ENCODE peak calls at places on chromosomes 3 and 15, in six cellular contexts. D is endothelial cell, Y is HFF-Myc, P is Panc1, Z is fibroblast of mammary gland, W is OCI-LY7. K is an unnamed sample.

GRCh38 chr15:93087825-93088199 is 1.2 kb downstream of the RGMA start:
- DNase-seq in D (peak; percentile 79), Y (peak; percentile 17), P (peak; percentile 33), Z (peak; percentile 58), W (peak; percentile 57), K (peak; percentile 82)

GRCh38 chr15:92809880-92810361 is 90.2 kb upstream of the CHD2 start:
- DNase-seq in D (peak; percentile 34), Y (no peak), P (no peak), Z (peak; percentile 49), W (peak; percentile 91), K (peak; percentile 61)

GRCh38 chr3:159186581-159186980 is 384.7 kb downstream of the MFSD1 start:
- DNase-seq in D (no peak), Y (no peak), P (no peak), Z (no peak), W (no peak), K (no peak)

GRCh38 chr15:60760646-60761504 is 281.9 kb upstream of the ICE2 start:
- DNase-seq in D (no peak), Y (no peak), P (no peak), Z (peak; percentile 84), W (no peak), K (peak; percentile 17)

GRCh38 chr3:183360971-183361624 is 67.3 kb downstream of the MCF2L2 start:
- DNase-seq in D (no peak), Y (no peak), P (no peak), Z (no peak), W (no peak), K (no peak)

GRCh38 chr3:156149781-156150375 is 29.5 kb downstream of the KCNAB1 start:
- DNase-seq in D (no peak), Y (no peak), P (no peak), Z (no peak), W (no peak), K (no peak)

GRCh38 chr3:121431717-121432517 is 113.9 kb downstream of the POLQ start:
- DNase-seq in D (no peak), Y (peak; percentile 11), P (no peak), Z (peak; percentile 64), W (peak; percentile 78), K (peak; percentile 58)

GRCh38 chr3:78900426-78900825 is 867.4 kb downstream of the ROBO1 start:
- DNase-seq in D (no peak), Y (no peak), P (no peak), Z (no peak), W (no peak), K (no peak)

GRCh38 chr3:38154625-38155255 is 10.6 kb upstream of the OXSR1 start:
- DNase-seq in D (no peak), Y (no peak), P (no peak), Z (no peak), W (no peak), K (no peak)

GRCh38 chr15:70792171-70792573 is 28.8 kb upstream of the UACA start:
- DNase-seq in D (no peak), Y (no peak), P (peak; percentile 77), Z (peak; percentile 83), W (no peak), K (no peak)

GRCh38 chr3:148214695-148215094 is 483.0 kb upstream of the AGTR1 start:
- DNase-seq in D (no peak), Y (no peak), P (no peak), Z (no peak), W (no peak), K (no peak)

GRCh38 chr3:48747703-48748102 is 30.7 kb upstream of the IP6K2 start:
- DNase-seq in D (no peak), Y (no peak), P (no peak), Z (no peak), W (no peak), K (no peak)

GRCh38 chr3:126153695-126154360 is 26.6 kb downstream of the ALDH1L1 start:
- DNase-seq in D (no peak), Y (no peak), P (no peak), Z (no peak), W (no peak), K (no peak)

GRCh38 chr3:14989943-14990753 is 42.8 kb downstream of the NR2C2 start:
- DNase-seq in D (no peak), Y (no peak), P (no peak), Z (peak; percentile 20), W (no peak), K (no peak)

GRCh38 chr15:38861108-38861507 is 296.5 kb upstream of the RASGRP1 start:
- DNase-seq in D (no peak), Y (no peak), P (no peak), Z (no peak), W (no peak), K (no peak)

GRCh38 chr15:38862104-38862503 is 297.5 kb upstream of the RASGRP1 start:
- DNase-seq in D (no peak), Y (no peak), P (no peak), Z (no peak), W (no peak), K (no peak)

GRCh38 chr15:38864827-38865604 is 300.4 kb upstream of the RASGRP1 start:
- DNase-seq in D (no peak), Y (no peak), P (no peak), Z (peak; percentile 100), W (no peak), K (no peak)

GRCh38 chr15:38863381-38863780 is 298.8 kb upstream of the RASGRP1 start:
- DNase-seq in D (no peak), Y (no peak), P (no peak), Z (no peak), W (no peak), K (no peak)

GRCh38 chr15:38864122-38864521 is 299.5 kb upstream of the RASGRP1 start:
- DNase-seq in D (no peak), Y (no peak), P (no peak), Z (no peak), W (no peak), K (peak; percentile 4)
- TF ChIP-seq CTCF in D (no peak), Y (peak; percentile 16), P (peak; percentile 18), Z (peak; percentile 17), W (peak; percentile 22), K (no peak)

GRCh38 chr15:24865300-24865699 is 89.5 kb upstream of the SNRPN start:
- DNase-seq in D (no peak), Y (no peak), P (no peak), Z (no peak), W (no peak), K (no peak)
- TF ChIP-seq CTCF in D (no peak), Y (no peak), P (no peak), Z (no peak), W (no peak), K (no peak)

DNA sequence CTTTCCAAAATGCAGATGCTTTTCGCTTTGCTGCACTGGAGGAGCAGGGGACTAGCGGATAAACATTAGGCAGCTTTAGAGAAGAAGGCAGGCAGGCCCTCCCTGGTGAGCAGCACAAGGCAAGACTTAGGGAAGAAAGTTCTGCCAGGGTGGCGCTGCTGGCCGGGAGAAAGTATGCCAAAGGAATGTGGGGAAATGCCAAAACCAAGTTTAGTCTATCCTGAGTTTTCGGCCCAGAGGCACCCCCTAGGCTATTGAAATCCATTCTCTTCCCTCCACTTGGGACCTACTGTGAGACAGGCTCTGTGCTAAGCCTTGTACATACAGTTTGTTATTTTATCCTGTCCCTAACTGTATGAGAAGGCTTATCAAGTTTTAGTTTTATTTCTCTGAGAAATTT is 9.2 kb downstream of the SHC4 start:
- DNase-seq in D (no peak), Y (no peak), P (no peak), Z (no peak), W (no peak), K (no peak)
- TF ChIP-seq CTCF in D (no peak), Y (no peak), P (no peak), Z (no peak), W (no peak), K (no peak)

DNA sequence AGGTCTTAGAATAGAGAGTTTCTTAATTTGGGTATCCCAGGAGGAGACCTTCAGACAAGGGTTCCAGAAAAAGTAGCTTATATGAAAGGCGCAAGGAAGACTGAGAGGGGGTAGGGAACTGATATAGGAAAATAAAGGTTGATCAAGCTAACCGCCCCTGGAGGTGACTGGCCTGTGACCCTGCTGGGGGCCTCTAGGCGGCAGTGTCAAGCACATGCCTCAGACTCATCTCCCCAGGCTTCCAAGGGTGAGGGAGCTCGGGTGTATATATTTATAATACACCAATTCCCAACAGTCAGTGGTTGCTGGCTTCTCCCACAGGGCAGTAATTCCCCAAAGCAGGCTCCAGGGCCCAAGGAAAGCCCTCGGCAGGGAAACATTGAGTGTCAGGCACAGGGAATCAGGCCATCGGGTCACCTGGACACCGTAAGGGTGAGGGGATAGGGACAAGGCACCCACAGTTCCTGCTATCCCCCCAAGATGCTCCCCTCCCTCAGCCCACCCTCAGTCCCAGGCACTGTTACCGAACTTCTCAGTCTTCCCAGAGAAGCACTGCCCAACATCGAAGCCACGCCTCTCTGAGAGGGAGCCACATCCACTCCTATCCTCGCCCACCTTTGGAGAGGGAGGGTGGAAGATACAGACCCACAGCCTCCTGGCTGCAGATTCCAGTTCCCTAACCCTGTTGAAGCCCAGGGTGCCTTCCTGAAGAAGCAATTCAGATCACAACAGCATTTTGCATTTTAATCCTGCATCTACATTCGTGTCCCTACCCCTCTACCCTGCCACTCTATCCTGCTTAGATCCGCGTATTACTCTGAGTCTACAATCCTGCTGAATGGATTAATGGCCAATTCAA is 19.5 kb upstream of the CAV3 start:
- DNase-seq in D (peak; percentile 58), Y (no peak), P (no peak), Z (no peak), W (peak; percentile 10), K (peak; percentile 10)
- TF ChIP-seq CTCF in D (peak; percentile 42), Y (peak; percentile 41), P (peak; percentile 47), Z (peak; percentile 51), W (peak; percentile 75), K (peak; percentile 23)

DNA sequence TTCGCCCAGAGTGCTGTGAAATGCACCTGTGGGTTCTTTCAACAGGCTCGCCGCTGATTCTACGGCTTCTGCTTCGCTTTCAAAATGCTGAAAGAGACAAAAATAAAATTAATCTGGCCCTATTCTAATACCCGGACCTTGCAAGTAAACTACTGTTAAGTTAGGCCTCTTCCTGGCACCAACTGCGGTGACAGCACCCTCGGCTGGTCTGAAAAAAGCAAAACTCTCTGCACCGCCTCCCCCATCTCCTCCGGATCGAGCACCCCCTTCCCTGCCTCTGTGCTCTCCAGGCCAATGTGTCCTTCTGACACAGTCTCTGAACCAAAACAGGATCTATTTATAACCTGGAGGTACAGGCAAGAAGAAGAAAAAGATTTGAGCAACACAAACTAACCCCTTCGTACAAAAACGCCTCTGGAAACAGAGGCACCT is 1.1 kb downstream of the ATOSA start:
- DNase-seq in D (peak; percentile 29), Y (peak; percentile 19), P (peak; percentile 60), Z (peak; percentile 69), W (peak; percentile 76), K (peak; percentile 80)
- TF ChIP-seq CTCF in D (no peak), Y (no peak), P (peak; percentile 58), Z (peak; percentile 14), W (peak; percentile 70), K (no peak)

GRCh38 chr3:117817103-117817502 is 1107.5 kb downstream of the TUSC7 start:
- DNase-seq in D (no peak), Y (no peak), P (no peak), Z (no peak), W (no peak), K (no peak)
- TF ChIP-seq CTCF in D (no peak), Y (no peak), P (no peak), Z (no peak), W (no peak), K (no peak)

K was measured in activated CD8-positive, alpha-beta T cell treated with anti-CD3 and anti-CD28 coated beads for 36 hours.